ENCODE peak calls at places on chromosomes 4 and X, in nine cellular contexts. One of them, this sample, is unnamed.

GRCh38 chr4:36363024-36363423 is 81.6 kb downstream of the DTHD1 start:
- DNase-seq in midbrain: no peak
- DNase-seq in skeletal muscle cell: no peak
- DNase-seq in GOT3: no peak
- DNase-seq in HCEC 1CT: no peak
- DNase-seq in stimulated activated CD4-positive, alpha-beta T cell treated with anti-CD3 and anti-CD28 coated beads, Interleukin-4, amount 100 ng/mL, for 24 hours: no peak
- DNase-seq in HS-27A: no peak
- DNase-seq in GM12864: no peak
- DNase-seq in AG09319: no peak
- DNase-seq in this sample: no peak

GRCh38 chr4:16505726-16506125 is 279.5 kb upstream of the TAPT1 start:
- DNase-seq in midbrain: no peak
- DNase-seq in skeletal muscle cell: no peak
- DNase-seq in GOT3: no peak
- DNase-seq in HCEC 1CT: peak; percentile 3
- DNase-seq in stimulated activated CD4-positive, alpha-beta T cell treated with anti-CD3 and anti-CD28 coated beads, Interleukin-4, amount 100 ng/mL, for 24 hours: no peak
- DNase-seq in HS-27A: no peak
- DNase-seq in GM12864: no peak
- DNase-seq in AG09319: no peak
- DNase-seq in this sample: no peak

GRCh38 chr4:155769092-155769491 is 10.3 kb downstream of the GUCY1B1 start:
- DNase-seq in midbrain: no peak
- DNase-seq in skeletal muscle cell: no peak
- DNase-seq in GOT3: no peak
- DNase-seq in HCEC 1CT: no peak
- DNase-seq in stimulated activated CD4-positive, alpha-beta T cell treated with anti-CD3 and anti-CD28 coated beads, Interleukin-4, amount 100 ng/mL, for 24 hours: no peak
- DNase-seq in HS-27A: no peak
- DNase-seq in GM12864: no peak
- DNase-seq in AG09319: no peak
- DNase-seq in this sample: no peak

GRCh38 chr4:7842384-7843279 is 97.0 kb downstream of the AFAP1 start:
- DNase-seq in midbrain: no peak
- DNase-seq in skeletal muscle cell: peak; percentile 96
- DNase-seq in GOT3: peak; percentile 41
- DNase-seq in HCEC 1CT: peak; percentile 95
- DNase-seq in stimulated activated CD4-positive, alpha-beta T cell treated with anti-CD3 and anti-CD28 coated beads, Interleukin-4, amount 100 ng/mL, for 24 hours: no peak
- DNase-seq in HS-27A: peak; percentile 94
- DNase-seq in GM12864: no peak
- DNase-seq in AG09319: peak; percentile 97
- DNase-seq in this sample: no peak

GRCh38 chr4:111630705-111631104 is 514.5 kb upstream of the FAM241A start:
- DNase-seq in midbrain: peak; percentile 25
- DNase-seq in skeletal muscle cell: no peak
- DNase-seq in GOT3: no peak
- DNase-seq in HCEC 1CT: peak; percentile 29
- DNase-seq in stimulated activated CD4-positive, alpha-beta T cell treated with anti-CD3 and anti-CD28 coated beads, Interleukin-4, amount 100 ng/mL, for 24 hours: no peak
- DNase-seq in HS-27A: no peak
- DNase-seq in GM12864: no peak
- DNase-seq in AG09319: no peak
- DNase-seq in this sample: no peak

GRCh38 chrX:78123190-78123589 is 16.3 kb downstream of the TAF9B start:
- DNase-seq in midbrain: no peak
- DNase-seq in skeletal muscle cell: no peak
- DNase-seq in GOT3: no peak
- DNase-seq in HCEC 1CT: peak; percentile 25
- DNase-seq in stimulated activated CD4-positive, alpha-beta T cell treated with anti-CD3 and anti-CD28 coated beads, Interleukin-4, amount 100 ng/mL, for 24 hours: peak; percentile 54
- DNase-seq in HS-27A: no peak
- DNase-seq in GM12864: no peak
- DNase-seq in AG09319: no peak
- DNase-seq in this sample: peak; percentile 29

GRCh38 chr4:89316931-89317366 is 9.3 kb upstream of the GPRIN3 start:
- DNase-seq in midbrain: no peak
- DNase-seq in skeletal muscle cell: peak; percentile 33
- DNase-seq in GOT3: no peak
- DNase-seq in HCEC 1CT: peak; percentile 78
- DNase-seq in stimulated activated CD4-positive, alpha-beta T cell treated with anti-CD3 and anti-CD28 coated beads, Interleukin-4, amount 100 ng/mL, for 24 hours: peak; percentile 36
- DNase-seq in HS-27A: no peak
- DNase-seq in GM12864: no peak
- DNase-seq in AG09319: no peak
- DNase-seq in this sample: no peak

GRCh38 chrX:150544835-150545790 is 23.3 kb upstream of the MTM1 start:
- DNase-seq in midbrain: peak; percentile 55
- DNase-seq in skeletal muscle cell: no peak
- DNase-seq in GOT3: no peak
- DNase-seq in HCEC 1CT: no peak
- DNase-seq in stimulated activated CD4-positive, alpha-beta T cell treated with anti-CD3 and anti-CD28 coated beads, Interleukin-4, amount 100 ng/mL, for 24 hours: no peak
- DNase-seq in HS-27A: no peak
- DNase-seq in GM12864: no peak
- DNase-seq in AG09319: no peak
- DNase-seq in this sample: no peak

GRCh38 chrX:103442536-103442901 is 66.2 kb downstream of the BEX3 start:
- DNase-seq in midbrain: no peak
- DNase-seq in skeletal muscle cell: peak; percentile 43
- DNase-seq in GOT3: no peak
- DNase-seq in HCEC 1CT: peak; percentile 73
- DNase-seq in stimulated activated CD4-positive, alpha-beta T cell treated with anti-CD3 and anti-CD28 coated beads, Interleukin-4, amount 100 ng/mL, for 24 hours: no peak
- DNase-seq in HS-27A: no peak
- DNase-seq in GM12864: no peak
- DNase-seq in AG09319: no peak
- DNase-seq in this sample: no peak

GRCh38 chr4:87716350-87717041 is 66.4 kb downstream of the DMP1 start:
- DNase-seq in midbrain: no peak
- DNase-seq in skeletal muscle cell: peak; percentile 67
- DNase-seq in GOT3: no peak
- DNase-seq in HCEC 1CT: no peak
- DNase-seq in stimulated activated CD4-positive, alpha-beta T cell treated with anti-CD3 and anti-CD28 coated beads, Interleukin-4, amount 100 ng/mL, for 24 hours: no peak
- DNase-seq in HS-27A: no peak
- DNase-seq in GM12864: no peak
- DNase-seq in AG09319: no peak
- DNase-seq in this sample: no peak

GRCh38 chrX:6129195-6129594 is 99.5 kb downstream of the NLGN4X start:
- DNase-seq in midbrain: no peak
- DNase-seq in skeletal muscle cell: no peak
- DNase-seq in GOT3: no peak
- DNase-seq in HCEC 1CT: no peak
- DNase-seq in stimulated activated CD4-positive, alpha-beta T cell treated with anti-CD3 and anti-CD28 coated beads, Interleukin-4, amount 100 ng/mL, for 24 hours: no peak
- DNase-seq in HS-27A: no peak
- DNase-seq in GM12864: no peak
- DNase-seq in AG09319: no peak
- DNase-seq in this sample: no peak

GRCh38 chrX:46547857-46548256 is 2.6 kb upstream of the ZNF674 start:
- DNase-seq in midbrain: no peak
- DNase-seq in skeletal muscle cell: peak; percentile 36
- DNase-seq in GOT3: no peak
- DNase-seq in HCEC 1CT: peak; percentile 72
- DNase-seq in stimulated activated CD4-positive, alpha-beta T cell treated with anti-CD3 and anti-CD28 coated beads, Interleukin-4, amount 100 ng/mL, for 24 hours: no peak
- DNase-seq in HS-27A: no peak
- DNase-seq in GM12864: no peak
- DNase-seq in AG09319: peak; percentile 5
- DNase-seq in this sample: no peak

GRCh38 chr4:33961751-33962150 is 2282.6 kb downstream of the ARAP2 start:
- DNase-seq in midbrain: no peak
- DNase-seq in skeletal muscle cell: peak; percentile 20
- DNase-seq in GOT3: no peak
- DNase-seq in HCEC 1CT: peak; percentile 12
- DNase-seq in stimulated activated CD4-positive, alpha-beta T cell treated with anti-CD3 and anti-CD28 coated beads, Interleukin-4, amount 100 ng/mL, for 24 hours: no peak
- DNase-seq in HS-27A: peak; percentile 5
- DNase-seq in GM12864: no peak
- DNase-seq in AG09319: no peak
- DNase-seq in this sample: no peak

GRCh38 chrX:153956044-153956907 is 11.8 kb upstream of the RENBP start:
- DNase-seq in midbrain: no peak
- DNase-seq in skeletal muscle cell: no peak
- DNase-seq in GOT3: no peak
- DNase-seq in HCEC 1CT: no peak
- DNase-seq in stimulated activated CD4-positive, alpha-beta T cell treated with anti-CD3 and anti-CD28 coated beads, Interleukin-4, amount 100 ng/mL, for 24 hours: no peak
- DNase-seq in HS-27A: no peak
- DNase-seq in GM12864: no peak
- DNase-seq in AG09319: no peak
- DNase-seq in this sample: no peak

GRCh38 chrX:129115104-129115503 is 408.2 kb downstream of the SMARCA1 start:
- DNase-seq in midbrain: no peak
- DNase-seq in skeletal muscle cell: no peak
- DNase-seq in GOT3: no peak
- DNase-seq in HCEC 1CT: no peak
- DNase-seq in stimulated activated CD4-positive, alpha-beta T cell treated with anti-CD3 and anti-CD28 coated beads, Interleukin-4, amount 100 ng/mL, for 24 hours: no peak
- DNase-seq in HS-27A: no peak
- DNase-seq in GM12864: no peak
- DNase-seq in AG09319: no peak
- DNase-seq in this sample: no peak

GRCh38 chr4:146389561-146389960 is 132.2 kb downstream of the SLC10A7 start:
- DNase-seq in midbrain: no peak
- DNase-seq in skeletal muscle cell: no peak
- DNase-seq in GOT3: no peak
- DNase-seq in HCEC 1CT: no peak
- DNase-seq in stimulated activated CD4-positive, alpha-beta T cell treated with anti-CD3 and anti-CD28 coated beads, Interleukin-4, amount 100 ng/mL, for 24 hours: no peak
- DNase-seq in HS-27A: no peak
- DNase-seq in GM12864: no peak
- DNase-seq in AG09319: no peak
- DNase-seq in this sample: no peak

GRCh38 chr4:98199247-98199646 is 56.0 kb upstream of the STPG2 start:
- DNase-seq in midbrain: no peak
- DNase-seq in skeletal muscle cell: no peak
- DNase-seq in GOT3: no peak
- DNase-seq in HCEC 1CT: no peak
- DNase-seq in stimulated activated CD4-positive, alpha-beta T cell treated with anti-CD3 and anti-CD28 coated beads, Interleukin-4, amount 100 ng/mL, for 24 hours: no peak
- DNase-seq in HS-27A: no peak
- DNase-seq in GM12864: no peak
- DNase-seq in AG09319: no peak
- DNase-seq in this sample: no peak

GRCh38 chr4:3671571-3672464 is 94.4 kb upstream of the ADRA2C start:
- DNase-seq in midbrain: no peak
- DNase-seq in skeletal muscle cell: no peak
- DNase-seq in GOT3: no peak
- DNase-seq in HCEC 1CT: peak; percentile 21
- DNase-seq in stimulated activated CD4-positive, alpha-beta T cell treated with anti-CD3 and anti-CD28 coated beads, Interleukin-4, amount 100 ng/mL, for 24 hours: no peak
- DNase-seq in HS-27A: no peak
- DNase-seq in GM12864: no peak
- DNase-seq in AG09319: no peak
- DNase-seq in this sample: no peak

This sample was measured in stimulated activated naive CD4-positive, alpha-beta T cell treated with Interleukin-2 at 50 U/mL for 16 hours.